ENCODE peak calls at places on chromosome 9, in nine cellular contexts. Z is NCI-H1417, J is mucosa of gallbladder, G is SK-MEL-5, S is activated T-helper 1 cell treated with Interleukin-2 at 50 U/mL for 16 hours, A is NCI-H1092 treated with DMSO at 0.1 percent for 48 hours, Q is RCC 7860, F is nephron progenitor cell, L is SW 1271. W is an unnamed sample.

GRCh38 chr9:82677086-82677485 is 385.9 kb downstream of the RASEF start:
- DNase-seq in Z (no peak), J (no peak), G (no peak), S (no peak), A (no peak), Q (no peak), F (no peak), L (no peak), W (no peak)

GRCh38 chr9:75130621-75131020 is 42.3 kb downstream of the OSTF1 start:
- DNase-seq in Z (no peak), J (no peak), G (no peak), S (no peak), A (no peak), Q (no peak), F (no peak), L (no peak), W (no peak)

GRCh38 chr9:80899208-80899607 is 790.1 kb downstream of the TLE1 start:
- DNase-seq in Z (no peak), J (no peak), G (no peak), S (no peak), A (no peak), Q (no peak), F (no peak), L (no peak), W (no peak)

GRCh38 chr9:14532716-14533115 is 160.5 kb downstream of the ZDHHC21 start:
- DNase-seq in Z (no peak), J (no peak), G (no peak), S (no peak), A (peak; percentile 92), Q (no peak), F (no peak), L (no peak), W (no peak)

GRCh38 chr9:71506821-71507220 is 261.5 kb downstream of the CEMIP2 start:
- DNase-seq in Z (no peak), J (peak; percentile 16), G (peak; percentile 34), S (no peak), A (no peak), Q (peak; percentile 85), F (no peak), L (no peak), W (no peak)

GRCh38 chr9:134034215-134035040 is 9.1 kb downstream of the BRD3OS start:
- DNase-seq in Z (no peak), J (no peak), G (no peak), S (no peak), A (no peak), Q (no peak), F (no peak), L (no peak), W (no peak)

GRCh38 chr9:124574944-124575343 is 67.7 kb upstream of the NR5A1 start:
- DNase-seq in Z (no peak), J (no peak), G (no peak), S (no peak), A (no peak), Q (peak; percentile 83), F (no peak), L (peak; percentile 71), W (no peak)

GRCh38 chr9:127746959-127747569 is 12.0 kb upstream of the TOR2A start:
- DNase-seq in Z (no peak), J (no peak), G (no peak), S (no peak), A (no peak), Q (no peak), F (no peak), L (no peak), W (no peak)

W was measured in COLO829.